ENCODE peak calls at places on chromosomes 12 and 14, in four cellular contexts. R, Y, N and T are unnamed samples.

GRCh38 chr14:103084021-103084919 is at the start of gene LBHD2:
- ATAC-seq in N (peak), Y (peak), R (peak), T (peak)

GRCh38 chr14:69360438-69361108 is 37.5 kb downstream of the ERH start:
- ATAC-seq in Y (peak), N (no peak), R (no peak), T (no peak)

GRCh38 chr12:108562348-108563134 is at the start of gene ISCU:
- ATAC-seq in N (peak), R (peak), Y (peak), T (peak)

GRCh38 chr12:89698607-89699006 is 10.0 kb downstream of the ATP2B1 start:
- ATAC-seq in R (no peak), Y (no peak), N (no peak), T (no peak)

GRCh38 chr12:6115389-6115788 is 9.1 kb downstream of the VWF start:
- ATAC-seq in N (no peak), Y (no peak), R (no peak), T (no peak)

GRCh38 chr14:99508896-99509629 is 27.9 kb downstream of the CCNK start:
- ATAC-seq in Y (peak), R (no peak), N (no peak), T (peak)

GRCh38 chr14:71472281-71472960 is 459.8 kb upstream of the RGS6 start:
- ATAC-seq in Y (no peak), N (no peak), R (no peak), T (no peak)

GRCh38 chr14:65321370-65321875 is 91.1 kb upstream of the FUT8 start:
- ATAC-seq in Y (peak), N (no peak), R (no peak), T (peak)

GRCh38 chr12:64083285-64084210 is 138.5 kb downstream of the KICS2 start:
- ATAC-seq in N (peak), R (peak), Y (peak), T (peak)

GRCh38 chr12:52175411-52176350 is 16.1 kb downstream of the KRT80 start:
- ATAC-seq in R (peak), Y (peak), N (no peak), T (peak)

GRCh38 chr12:27583981-27584380 is 60.0 kb downstream of the PPFIBP1 start:
- ATAC-seq in Y (no peak), R (no peak), N (no peak), T (peak)

GRCh38 chr12:49331360-49332222 is 5.4 kb downstream of the C1QL4 start:
- ATAC-seq in N (peak), R (peak), Y (peak), T (peak)

GRCh38 chr12:111451649-111452129 is 46.0 kb downstream of the SH2B3 start:
- ATAC-seq in N (peak), Y (peak), R (peak), T (peak)

GRCh38 chr14:102371361-102371760 is 8.6 kb downstream of the TECPR2 start:
- ATAC-seq in N (no peak), Y (no peak), R (no peak), T (no peak)

GRCh38 chr14:97311411-97311810 is 514.2 kb downstream of the VRK1 start:
- ATAC-seq in Y (no peak), R (no peak), N (no peak), T (no peak)

GRCh38 chr14:104593241-104593701 is 11.3 kb downstream of the TMEM179 start:
- ATAC-seq in N (no peak), R (no peak), Y (no peak), T (no peak)

GRCh38 chr12:102797513-102797912 is 119.5 kb downstream of the PAH start:
- ATAC-seq in Y (no peak), N (no peak), R (no peak), T (no peak)

GRCh38 chr12:52214421-52214802 is 18.6 kb upstream of the KRT7 start:
- ATAC-seq in R (peak), N (no peak), Y (no peak), T (no peak)

GRCh38 chr12:78239566-78239965 is 408.9 kb downstream of the NAV3 start:
- ATAC-seq in Y (no peak), N (no peak), R (no peak), T (no peak)

GRCh38 chr14:20503905-20504304 is 1.4 kb upstream of the RNASE10 start:
- ATAC-seq in R (no peak), N (no peak), Y (no peak), T (no peak)

GRCh38 chr14:20680843-20681347 is 3.5 kb upstream of the RNASE4 start:
- ATAC-seq in R (no peak), Y (no peak), N (no peak), T (peak)

GRCh38 chr12:26195641-26196423 is 459 bp downstream of the SSPN start:
- ATAC-seq in R (peak), Y (peak), N (peak), T (peak)

GRCh38 chr12:103783744-103784664 is 57.0 kb downstream of the NT5DC3 start:
- ATAC-seq in R (peak), N (no peak), Y (peak), T (no peak)

GRCh38 chr12:18171571-18171970 is 81.6 kb upstream of the RERGL start:
- ATAC-seq in N (no peak), R (no peak), Y (no peak), T (no peak)

GRCh38 chr12:57890191-57891120 is 43.9 kb upstream of the CTDSP2 start:
- ATAC-seq in Y (no peak), N (no peak), R (peak), T (peak)